ENCODE peak calls at places on chromosomes 3 and 15, in five cellular contexts. Z, I, S, W and Q are unnamed samples.

GRCh38 chr3:138916824-138917223 is 30.1 kb downstream of the FOXL2 start:
- DNase-seq in Z (no peak), I (peak), S (no peak), W (no peak), Q (no peak)

GRCh38 chr3:32002536-32003368 is 21.2 kb downstream of the ZNF860 start:
- DNase-seq in Z (no peak), I (no peak), S (no peak), W (no peak), Q (no peak)

GRCh38 chr3:57145852-57146251 is 19.3 kb downstream of the IL17RD start:
- DNase-seq in Z (no peak), I (no peak), S (no peak), W (no peak), Q (no peak)

GRCh38 chr3:10867384-10867783 is 51.4 kb downstream of the SLC6A11 start:
- DNase-seq in Z (peak), I (no peak), S (peak), W (no peak), Q (no peak)

GRCh38 chr3:57206423-57206822 is 6.6 kb upstream of the HESX1 start:
- DNase-seq in Z (no peak), I (no peak), S (no peak), W (no peak), Q (no peak)

GRCh38 chr15:68114356-68114755 is 60.2 kb downstream of the PIAS1 start:
- DNase-seq in Z (no peak), I (no peak), S (no peak), W (no peak), Q (no peak)

GRCh38 chr3:197024881-197025735 is 4.5 kb downstream of the MELTF start:
- DNase-seq in Z (no peak), I (no peak), S (no peak), W (no peak), Q (peak)

GRCh38 chr3:64645236-64645635 is 42.6 kb downstream of the ADAMTS9 start:
- DNase-seq in Z (no peak), I (no peak), S (no peak), W (no peak), Q (no peak)

GRCh38 chr15:63172376-63173115 is 15.3 kb upstream of the RPS27L start:
- DNase-seq in Z (no peak), I (no peak), S (no peak), W (no peak), Q (no peak)

GRCh38 chr15:29129903-29130302 is 139.7 kb downstream of the NSMCE3 start:
- DNase-seq in Z (no peak), I (no peak), S (no peak), W (no peak), Q (no peak)

GRCh38 chr3:100047455-100048141 is 66.7 kb downstream of the FILIP1L start:
- DNase-seq in Z (no peak), I (peak), S (peak), W (no peak), Q (no peak)

GRCh38 chr15:68186671-68187397 is 18.3 kb downstream of the CALML4 start:
- DNase-seq in Z (no peak), I (no peak), S (no peak), W (no peak), Q (no peak)

GRCh38 chr15:88529021-88529630 is 17.4 kb downstream of the DET1 start:
- DNase-seq in Z (no peak), I (no peak), S (no peak), W (no peak), Q (no peak)

GRCh38 chr3:10150987-10151386 is 9.4 kb downstream of the VHL start:
- DNase-seq in Z (no peak), I (no peak), S (no peak), W (no peak), Q (no peak)

GRCh38 chr3:155323063-155323666 is 29.7 kb upstream of the STRIT1 start:
- DNase-seq in Z (peak), I (no peak), S (peak), W (peak), Q (no peak)

GRCh38 chr3:128786434-128787020 is 60.5 kb downstream of the RAB7A start:
- DNase-seq in Z (no peak), I (no peak), S (no peak), W (no peak), Q (no peak)

GRCh38 chr15:43274136-43274535 is 7.4 kb upstream of the TGM5 start:
- DNase-seq in Z (no peak), I (no peak), S (no peak), W (no peak), Q (no peak)

GRCh38 chr3:15113468-15113867 is 14.5 kb upstream of the RBSN start:
- DNase-seq in Z (no peak), I (no peak), S (no peak), W (peak), Q (no peak)

GRCh38 chr3:123789760-123790159 is 94.4 kb downstream of the MYLK start:
- DNase-seq in Z (no peak), I (no peak), S (peak), W (no peak), Q (no peak)

GRCh38 chr3:44561076-44561475 is 6.1 kb downstream of the ZKSCAN7 start:
- DNase-seq in Z (no peak), I (no peak), S (no peak), W (no peak), Q (no peak)

GRCh38 chr3:186290791-186291190 is 71.2 kb downstream of the DGKG start:
- DNase-seq in Z (no peak), I (no peak), S (no peak), W (no peak), Q (no peak)

GRCh38 chr3:56833031-56833430 is 31.3 kb upstream of the ARHGEF3 start:
- DNase-seq in Z (no peak), I (no peak), S (no peak), W (no peak), Q (no peak)

GRCh38 chr15:59174846-59175831 is 31.5 kb upstream of the LDHAL6B start:
- DNase-seq in Z (peak), I (peak), S (peak), W (peak), Q (peak)

GRCh38 chr3:190580443-190580842 is 66.6 kb downstream of the IL1RAP start:
- DNase-seq in Z (no peak), I (no peak), S (no peak), W (no peak), Q (no peak)

GRCh38 chr15:51917493-51917892 is 54.1 kb downstream of the LEO1 start:
- DNase-seq in Z (peak), I (no peak), S (peak), W (peak), Q (no peak)

GRCh38 chr3:176362191-176362731 is 835.0 kb downstream of the TBL1XR1 start:
- DNase-seq in Z (no peak), I (no peak), S (no peak), W (no peak), Q (no peak)

GRCh38 chr3:129323651-129324294 is 45.1 kb downstream of the HMCES start:
- DNase-seq in Z (no peak), I (no peak), S (no peak), W (no peak), Q (peak)

GRCh38 chr3:52245322-52246263 is at the start of gene PPM1M:
- DNase-seq in Z (peak), I (no peak), S (peak), W (peak), Q (peak)

GRCh38 chr3:139797724-139798343 is 120.1 kb upstream of the NMNAT3 start:
- DNase-seq in Z (peak), I (no peak), S (no peak), W (no peak), Q (no peak)

GRCh38 chr3:136752046-136752326 is 192 bp downstream of the STAG1 start:
- DNase-seq in Z (no peak), I (no peak), S (no peak), W (no peak), Q (no peak)

GRCh38 chr3:123385981-123386380 is 62.9 kb downstream of the ADCY5 start:
- DNase-seq in Z (no peak), I (no peak), S (peak), W (no peak), Q (no peak)

GRCh38 chr15:80174017-80174746 is 21.4 kb downstream of the FAH start:
- DNase-seq in Z (no peak), I (no peak), S (no peak), W (no peak), Q (no peak)

GRCh38 chr3:102123590-102124190 is 274.4 kb downstream of the NFKBIZ start:
- DNase-seq in Z (no peak), I (no peak), S (no peak), W (no peak), Q (no peak)

GRCh38 chr15:36449084-36449661 is 130.3 kb upstream of the CDIN1 start:
- DNase-seq in Z (no peak), I (no peak), S (no peak), W (no peak), Q (no peak)